ENCODE peak calls at places on chromosomes 1 and 21, in six cellular contexts. H is stimulated activated CD8-positive, alpha-beta memory T cell treated with anti-CD3 and anti-CD28 coated beads, Interleukin-7, amount 100 ng/mL, for 1 hour; W is AG04450; A is K562; Y is NCI-H1105; N is activated CD4-positive, alpha-beta T cell treated with anti-CD3 and anti-CD28 coated beads for 24 hours. B is an unnamed sample.

GRCh38 chr1:40944326-40944725 is 35.2 kb upstream of the CTPS1 start:
- DNase-seq in H (no peak), W (peak; percentile 76), A (no peak), Y (no peak), N (no peak), B (peak; percentile 67)

GRCh38 chr1:183138301-183138700 is 47.8 kb upstream of the LAMC2 start:
- DNase-seq in H (no peak), W (no peak), A (no peak), Y (no peak), N (no peak), B (no peak)

GRCh38 chr21:21003701-21004100 is 5.5 kb downstream of the NCAM2 start:
- DNase-seq in H (no peak), W (no peak), A (peak; percentile 64), Y (peak; percentile 3), N (no peak), B (no peak)

GRCh38 chr21:40453183-40453582 is 393.8 kb downstream of the DSCAM start:
- DNase-seq in H (no peak), W (no peak), A (no peak), Y (no peak), N (no peak), B (no peak)

GRCh38 chr21:42991992-42992740 is 17.8 kb downstream of the PKNOX1 start:
- DNase-seq in H (no peak), W (peak; percentile 91), A (peak; percentile 66), Y (no peak), N (no peak), B (no peak)

GRCh38 chr1:2539312-2539907 is 9.3 kb upstream of the HES5 start:
- DNase-seq in H (no peak), W (no peak), A (peak; percentile 69), Y (no peak), N (no peak), B (peak; percentile 23)

GRCh38 chr21:36113647-36114428 is 21.0 kb upstream of the CBR3 start:
- DNase-seq in H (no peak), W (no peak), A (no peak), Y (no peak), N (peak; percentile 36), B (peak; percentile 58)

GRCh38 chr1:42964032-42964812 is 5.6 kb upstream of the SLC2A1 start:
- DNase-seq in H (no peak), W (no peak), A (no peak), Y (no peak), N (no peak), B (no peak)

GRCh38 chr1:23574265-23574754 is 15.0 kb upstream of the ID3 start:
- DNase-seq in H (no peak), W (no peak), A (no peak), Y (no peak), N (no peak), B (no peak)

GRCh38 chr1:38055965-38056364 is 9.4 kb upstream of the POU3F1 start:
- DNase-seq in H (no peak), W (no peak), A (no peak), Y (no peak), N (no peak), B (no peak)

GRCh38 chr1:167503626-167504458 is 14.5 kb downstream of the CD247 start:
- DNase-seq in H (no peak), W (no peak), A (no peak), Y (no peak), N (no peak), B (no peak)

GRCh38 chr1:53511933-53512806 is 53.0 kb downstream of the DMRTB1 start:
- DNase-seq in H (no peak), W (no peak), A (no peak), Y (no peak), N (no peak), B (no peak)

GRCh38 chr1:145918992-145919939 is 749 bp upstream of the PEX11B start:
- DNase-seq in H (no peak), W (no peak), A (peak; percentile 82), Y (no peak), N (no peak), B (peak; percentile 70)

GRCh38 chr21:34647552-34647951 is 21.2 kb upstream of the CLIC6 start:
- DNase-seq in H (no peak), W (no peak), A (no peak), Y (no peak), N (no peak), B (no peak)

GRCh38 chr1:228867093-228867950 is 132.0 kb downstream of the RHOU start:
- DNase-seq in H (no peak), W (no peak), A (peak; percentile 6), Y (peak; percentile 5), N (no peak), B (no peak)

GRCh38 chr1:182588460-182589396 is at the start of gene RNASEL:
- DNase-seq in H (peak; percentile 19), W (peak; percentile 6), A (peak; percentile 86), Y (no peak), N (peak; percentile 52), B (peak; percentile 81)

GRCh38 chr1:111906816-111907215 is 82.7 kb downstream of the KCND3 start:
- DNase-seq in H (no peak), W (no peak), A (no peak), Y (no peak), N (no peak), B (no peak)

GRCh38 chr1:70778934-70779333 is 268.7 kb downstream of the PTGER3 start:
- DNase-seq in H (no peak), W (no peak), A (no peak), Y (no peak), N (no peak), B (no peak)

GRCh38 chr1:150507912-150508864 is at the start of gene ECM1:
- DNase-seq in H (no peak), W (peak; percentile 46), A (peak; percentile 91), Y (no peak), N (no peak), B (peak; percentile 30)

GRCh38 chr1:52057876-52058275 is 1.8 kb downstream of the BTF3L4 start:
- DNase-seq in H (no peak), W (no peak), A (no peak), Y (no peak), N (no peak), B (no peak)

GRCh38 chr1:36977736-36978314 is 56.5 kb downstream of the GRIK3 start:
- DNase-seq in H (no peak), W (no peak), A (no peak), Y (no peak), N (no peak), B (no peak)

GRCh38 chr1:58934711-58935110 is 150.9 kb upstream of the JUN start:
- DNase-seq in H (no peak), W (no peak), A (no peak), Y (no peak), N (no peak), B (no peak)

GRCh38 chr1:154351363-154352068 is 26.2 kb downstream of the ATP8B2 start:
- DNase-seq in H (no peak), W (no peak), A (no peak), Y (peak; percentile 14), N (no peak), B (peak; percentile 62)

GRCh38 chr1:29569971-29570634 is 333.8 kb downstream of the PTPRU start:
- DNase-seq in H (no peak), W (peak; percentile 94), A (peak; percentile 6), Y (no peak), N (no peak), B (peak; percentile 88)

GRCh38 chr1:81757398-81758020 is 43.2 kb upstream of the ADGRL2 start:
- DNase-seq in H (no peak), W (no peak), A (no peak), Y (no peak), N (no peak), B (no peak)

GRCh38 chr1:3759800-3760199 is 7.5 kb downstream of the CCDC27 start:
- DNase-seq in H (no peak), W (no peak), A (peak; percentile 80), Y (no peak), N (no peak), B (no peak)

GRCh38 chr1:181490276-181490675 is 7.0 kb downstream of the CACNA1E start:
- DNase-seq in H (no peak), W (no peak), A (no peak), Y (no peak), N (no peak), B (no peak)

GRCh38 chr1:213231795-213232231 is 180.8 kb downstream of the RPS6KC1 start:
- DNase-seq in H (no peak), W (no peak), A (no peak), Y (peak; percentile 51), N (no peak), B (no peak)

GRCh38 chr1:207000641-207001291 is 30.5 kb upstream of the FCAMR start:
- DNase-seq in H (no peak), W (no peak), A (no peak), Y (no peak), N (no peak), B (no peak)

GRCh38 chr1:30323841-30324240 is 399.5 kb downstream of the MATN1 start:
- DNase-seq in H (no peak), W (no peak), A (no peak), Y (no peak), N (no peak), B (no peak)

GRCh38 chr1:23194119-23194984 is 22.9 kb downstream of the HTR1D start:
- DNase-seq in H (no peak), W (peak; percentile 77), A (no peak), Y (no peak), N (no peak), B (no peak)

GRCh38 chr1:90993245-90993644 is 28.6 kb downstream of the ZNF644 start:
- DNase-seq in H (no peak), W (no peak), A (no peak), Y (no peak), N (no peak), B (no peak)

GRCh38 chr1:42933060-42933586 is 25.5 kb downstream of the SLC2A1 start:
- DNase-seq in H (no peak), W (no peak), A (no peak), Y (no peak), N (no peak), B (no peak)

GRCh38 chr1:152458384-152459185 is 44.5 kb upstream of the CRNN start:
- DNase-seq in H (peak; percentile 63), W (peak; percentile 23), A (peak; percentile 75), Y (peak; percentile 56), N (peak; percentile 74), B (peak; percentile 87)

GRCh38 chr1:222995230-222995580 is 147.8 kb downstream of the TLR5 start:
- DNase-seq in H (no peak), W (no peak), A (no peak), Y (no peak), N (no peak), B (no peak)

GRCh38 chr1:244010191-244010590 is 40.9 kb upstream of the ZBTB18 start:
- DNase-seq in H (no peak), W (no peak), A (peak; percentile 5), Y (no peak), N (peak; percentile 27), B (peak; percentile 26)

B was measured in Calu3.